ENCODE peak calls at places on chromosomes 3 and 15, in seven cellular contexts. A is H9, K is neural progenitor cell, O is small intestine, E is kidney, S is heart left ventricle, B is cardiac muscle cell. V is an unnamed sample. For H3K4me1, the result is how much of the 10 kb centered on the place peaks cover.

GRCh38 chr3:40290396-40290795 is 19.1 kb upstream of the EIF1B start:
- DNase-seq in O (peak), A (peak), E (no peak), B (no peak), K (no peak), S (peak), V (no peak)

GRCh38 chr15:60928987-60929386 is 300.1 kb downstream of the RORA start:
- DNase-seq in A (no peak), E (no peak), K (peak), O (no peak), S (no peak), B (no peak), V (no peak)

GRCh38 chr3:142888099-142888483 is 792 bp downstream of the PCOLCE2 start:
- DNase-seq in K (no peak), A (peak), E (no peak), O (no peak), B (peak), S (peak), V (no peak)

GRCh38 chr3:66582721-66583141 is 81.9 kb upstream of the LRIG1 start:
- DNase-seq in K (no peak), E (no peak), B (no peak), O (peak), A (no peak), S (no peak), V (no peak)

GRCh38 chr15:40412095-40412759 is 6.6 kb downstream of the IVD start:
- DNase-seq in B (no peak), O (peak), S (no peak), K (no peak), A (no peak), E (no peak), V (no peak)

GRCh38 chr3:76943058-76943457 is 96.8 kb upstream of the ROBO2 start:
- DNase-seq in E (no peak), A (no peak), O (no peak), S (no peak), K (no peak), B (peak), V (no peak)

GRCh38 chr15:36883705-36884355 is 216.5 kb downstream of the MEIS2 start:
- DNase-seq in A (peak), E (peak), B (peak), O (peak), K (peak), S (peak), V (peak)

GRCh38 chr3:59247402-59247841 is 197.6 kb upstream of the CFAP20DC start:
- DNase-seq in O (no peak), S (no peak), K (no peak), E (peak), A (no peak), B (no peak), V (no peak)

GRCh38 chr3:107251819-107252218 is 125.4 kb upstream of the CCDC54 start:
- DNase-seq in B (no peak), A (no peak), S (no peak), O (no peak), E (no peak), K (no peak), V (no peak)

GRCh38 chr3:72031581-72031980 is 246.6 kb upstream of the PROK2 start:
- DNase-seq in S (peak), K (no peak), A (no peak), E (no peak), O (no peak), B (no peak), V (no peak)

GRCh38 chr3:150147776-150148175 is 177.1 kb upstream of the PFN2 start:
- DNase-seq in A (no peak), O (no peak), S (no peak), K (no peak), B (no peak), E (no peak), V (no peak)

GRCh38 chr3:21894459-21895083 is 143.6 kb upstream of the ZNF385D start:
- DNase-seq in E (no peak), O (no peak), B (peak), S (no peak), K (peak), A (no peak), V (no peak)

GRCh38 chr3:73801444-73801843 is 176.7 kb upstream of the PDZRN3 start:
- DNase-seq in B (no peak), A (no peak), O (no peak), K (no peak), S (no peak), E (no peak), V (no peak)

GRCh38 chr3:144221771-144222170 is 250.1 kb downstream of the DIPK2A start:
- DNase-seq in K (peak), A (peak), S (no peak), B (peak), E (no peak), O (no peak), V (no peak)

GRCh38 chr3:161371441-161372320 is at the start of gene SPTSSB:
- DNase-seq in S (peak), K (peak), B (peak), A (peak), O (peak), E (peak), V (peak)

GRCh38 chr3:156685198-156685597 is 10.8 kb downstream of the TIPARP start:
- DNase-seq in A (no peak), E (no peak), K (peak), O (no peak), S (no peak), B (no peak), V (no peak)
- H3K4me1 ChIP-seq in A (under half), E (under half), K (under half), O (under half), S (under half), B (half or more), V (under half)

DNA sequence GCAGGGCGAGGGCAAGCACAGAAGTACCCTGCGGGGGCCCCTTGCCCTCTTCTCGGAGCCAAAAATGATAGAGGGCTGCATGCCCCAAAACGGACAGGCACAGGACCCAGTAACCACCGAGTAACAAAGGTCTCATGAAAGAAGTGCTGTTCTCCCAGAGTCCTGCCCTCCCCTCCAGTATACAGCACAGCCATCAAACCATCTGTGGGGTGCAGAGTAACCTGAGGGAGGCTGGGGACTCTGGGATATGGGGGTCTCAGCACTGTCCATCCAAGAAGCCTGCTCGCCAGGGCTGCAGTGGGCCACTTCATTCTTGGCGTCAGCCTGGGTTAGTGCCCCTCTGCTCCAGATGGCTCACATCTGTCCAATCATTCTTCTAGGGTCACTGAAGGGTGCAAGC is 6.1 kb downstream of the ULK3 start:
- DNase-seq in S (no peak), O (no peak), E (no peak), B (no peak), A (no peak), K (no peak), V (no peak)
- H3K27ac ChIP-seq in S (no peak), O (no peak), E (no peak), B (no peak), A (no peak), K (no peak), V (no peak)

DNA sequence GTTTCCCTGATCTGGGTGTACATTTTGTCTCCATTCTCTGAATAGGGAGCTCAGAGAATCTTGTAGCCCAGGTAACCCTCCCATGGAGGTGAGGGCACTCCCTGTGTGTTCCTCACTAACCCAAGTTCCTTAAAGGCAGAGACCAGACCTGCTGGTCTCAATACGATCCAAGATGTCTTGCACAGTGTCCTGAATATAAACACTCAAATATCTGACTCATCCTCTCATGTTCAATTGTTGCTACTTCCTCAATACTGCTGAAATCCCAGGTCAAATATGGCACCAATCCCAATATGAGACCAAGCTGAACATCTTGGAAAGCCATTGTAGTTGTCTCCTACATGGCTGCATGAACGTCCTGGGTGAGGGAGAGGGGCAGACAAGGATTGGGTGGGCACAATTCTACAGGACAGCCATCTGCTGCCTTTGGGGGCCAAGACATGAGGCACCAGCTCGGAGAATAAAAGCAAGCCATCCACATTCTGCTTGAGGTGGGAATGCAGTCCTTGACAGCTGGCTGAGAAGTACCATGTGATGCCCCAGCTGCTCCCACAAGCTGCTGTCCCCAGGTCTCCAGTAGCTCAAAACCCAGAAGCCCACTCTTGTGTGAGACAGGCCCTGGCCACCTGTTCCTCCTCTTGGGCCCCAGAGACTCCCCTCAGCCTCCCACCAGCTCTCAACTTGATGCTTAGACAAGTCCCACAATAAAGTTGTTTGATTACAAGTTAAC is 18.2 kb downstream of the TBC1D2B start:
- DNase-seq in A (no peak), K (no peak), O (no peak), B (no peak), E (no peak), S (no peak), V (no peak)
- H3K4me1 ChIP-seq in A (under half), K (under half), O (half or more), B (under half), E (under half), S (under half), V (under half)

DNA sequence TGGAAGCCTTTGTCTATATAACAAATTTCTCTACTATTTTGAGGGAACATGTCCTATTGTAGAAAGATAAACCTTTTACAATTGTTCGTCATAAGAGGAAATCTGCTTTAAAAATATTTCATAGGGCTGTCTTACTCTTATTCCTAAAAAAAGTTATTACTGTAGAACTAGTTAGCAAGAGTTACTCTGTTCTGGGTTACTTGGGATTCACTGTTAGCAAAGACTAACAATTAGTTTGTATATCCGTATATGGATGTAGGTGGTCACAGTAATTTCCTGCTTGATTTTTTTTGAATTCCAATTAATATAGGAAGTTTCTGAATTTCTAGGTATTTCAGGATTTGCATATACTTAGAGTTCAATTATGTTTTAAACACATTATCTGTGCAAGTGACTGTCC is 413.5 kb downstream of the RBMS3 start:
- DNase-seq in A (no peak), B (no peak), K (no peak), E (no peak), O (no peak), S (no peak), V (no peak)
- H3K27ac ChIP-seq in A (no peak), B (peak), K (no peak), E (no peak), O (no peak), S (peak), V (peak)

DNA sequence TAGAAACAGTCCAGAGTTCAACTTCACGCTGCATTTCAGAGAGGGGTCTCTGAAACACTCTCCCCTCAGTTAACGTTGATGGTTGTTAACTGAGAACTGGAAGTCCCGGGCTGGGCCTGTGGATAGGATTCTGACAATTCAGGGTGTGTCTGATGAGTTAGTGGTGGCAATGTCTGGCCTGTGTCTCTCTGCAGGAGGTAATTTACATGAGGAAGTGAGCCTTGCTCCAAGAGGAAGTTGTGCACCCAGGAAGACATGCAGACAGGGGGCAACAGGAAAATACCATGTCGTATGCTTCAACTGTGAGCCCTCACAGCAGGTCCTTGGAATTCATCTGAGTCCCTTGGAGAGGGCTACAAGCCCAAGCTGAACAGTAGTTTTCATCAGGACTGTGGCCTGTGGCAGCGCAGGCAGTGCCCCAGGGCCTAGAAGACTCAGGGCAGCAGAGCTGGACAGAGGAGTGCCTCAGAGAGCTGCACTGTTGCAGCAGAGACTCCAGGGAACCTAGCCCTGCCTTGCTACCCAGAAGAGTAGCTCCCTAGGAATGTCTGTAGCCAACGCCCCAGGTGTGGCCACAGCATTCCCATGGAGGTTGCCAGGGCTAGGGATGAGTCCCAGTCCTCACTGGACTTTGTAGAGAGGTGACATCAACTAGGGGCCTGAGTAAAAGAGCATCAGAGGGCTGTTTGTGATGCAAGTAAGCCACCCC is 104.6 kb upstream of the SELENOK start:
- DNase-seq in B (no peak), S (no peak), A (no peak), E (no peak), O (no peak), K (no peak), V (no peak)
- H3K4me1 ChIP-seq in B (under half), S (under half), A (under half), E (under half), O (under half), K (under half), V (under half)

DNA sequence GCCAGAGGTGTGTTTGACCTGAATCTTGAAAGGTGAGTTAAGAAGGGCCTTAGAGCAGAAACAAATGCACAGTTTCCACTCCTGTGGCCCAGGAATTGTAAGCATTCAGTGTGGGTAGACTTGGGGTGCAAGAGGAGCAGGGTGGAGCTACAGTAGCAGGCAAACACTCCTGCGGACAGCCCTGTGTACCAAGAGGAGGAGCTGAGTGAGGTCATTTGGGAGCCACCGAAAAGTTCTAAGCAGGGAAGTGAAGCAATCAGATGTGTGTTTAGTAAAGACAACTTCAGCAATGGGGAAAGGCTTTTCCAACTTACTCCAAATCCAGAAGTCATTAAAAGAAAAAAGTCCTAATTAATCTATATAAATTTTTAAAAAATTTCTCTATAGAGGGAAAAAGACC is 99.3 kb downstream of the ARHGEF26 start:
- DNase-seq in B (no peak), O (no peak), A (no peak), K (no peak), E (no peak), S (no peak), V (no peak)
- H3K27ac ChIP-seq in B (no peak), O (no peak), A (no peak), K (no peak), E (no peak), S (no peak), V (no peak)

GRCh38 chr15:77058468-77058867 is 12.4 kb downstream of the TSPAN3 start:
- DNase-seq in B (no peak), O (no peak), S (no peak), K (no peak), A (no peak), E (no peak), V (no peak)

GRCh38 chr15:77063249-77063648 is 7.7 kb downstream of the TSPAN3 start:
- DNase-seq in B (no peak), E (no peak), A (no peak), K (no peak), O (no peak), S (no peak), V (no peak)

GRCh38 chr15:77059761-77060345 is 11.1 kb downstream of the TSPAN3 start:
- DNase-seq in S (no peak), B (no peak), A (no peak), O (no peak), E (no peak), K (no peak), V (no peak)

GRCh38 chr15:77057650-77058049 is 13.3 kb downstream of the TSPAN3 start:
- DNase-seq in A (no peak), K (no peak), S (no peak), B (no peak), O (no peak), E (no peak), V (no peak)

DNA sequence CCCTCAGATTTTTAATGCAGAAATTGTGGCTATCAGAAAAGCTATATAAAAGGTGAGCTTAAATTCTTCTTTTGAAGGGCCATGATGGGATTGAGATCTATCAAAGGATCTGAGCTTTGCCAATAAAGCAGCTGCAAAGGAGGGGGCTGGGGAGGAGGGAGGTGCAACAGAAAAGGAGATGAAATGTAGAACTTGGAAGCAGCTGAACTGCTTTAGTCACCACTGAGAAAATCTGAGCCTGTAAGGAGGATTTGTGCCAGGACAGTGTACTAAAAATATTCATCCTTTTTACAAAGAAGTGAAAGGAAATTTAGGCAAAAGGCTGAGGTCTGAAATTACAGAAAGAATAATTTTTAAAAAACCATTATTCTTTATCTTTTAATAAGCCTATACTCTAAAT is 10.3 kb downstream of the TSPAN3 start:
- DNase-seq in B (no peak), A (no peak), K (no peak), O (no peak), E (no peak), S (no peak), V (no peak)
- H3K4me1 ChIP-seq in B (under half), A (under half), K (under half), O (under half), E (under half), S (under half), V (under half)

DNA sequence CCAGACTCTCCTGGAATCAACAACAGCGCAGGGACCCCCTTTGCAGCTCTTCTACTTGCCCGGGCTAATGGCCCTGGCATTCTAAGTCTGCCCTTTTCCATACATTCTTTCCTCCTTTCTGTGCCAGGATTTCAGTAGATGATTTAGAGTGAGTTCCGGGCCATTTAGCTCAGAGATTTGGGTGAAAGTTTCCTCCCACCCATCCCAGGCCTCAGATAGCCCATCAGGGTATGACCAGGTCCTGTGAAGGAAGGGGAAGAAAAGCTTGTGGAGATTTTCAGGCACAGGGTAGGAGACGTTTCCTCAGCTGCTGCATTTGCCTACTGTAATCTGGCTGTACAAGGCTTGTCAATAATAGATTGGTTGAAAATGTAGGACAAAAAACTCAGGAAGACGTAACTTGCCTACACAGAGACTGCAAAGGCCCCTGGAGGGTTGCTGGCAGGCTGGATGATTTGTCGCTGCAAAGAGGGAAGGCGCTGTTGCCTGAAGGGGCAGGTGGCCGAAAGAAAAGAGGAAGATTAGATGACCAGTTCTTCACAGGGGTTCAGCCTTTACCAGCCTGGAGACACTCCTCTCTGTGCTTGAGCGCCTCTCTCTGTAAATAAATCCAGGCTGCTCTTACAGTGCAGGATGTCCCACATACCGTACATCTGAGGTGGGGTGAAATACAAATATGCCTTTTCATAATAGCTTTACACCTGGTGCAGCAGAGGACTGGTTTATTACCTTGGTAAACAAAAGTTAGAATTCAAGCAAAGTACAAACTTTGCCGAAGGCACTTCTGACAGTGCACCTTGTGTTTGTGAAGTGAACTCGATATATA is 63.4 kb upstream of the BCL6 start:
- DNase-seq in O (peak), B (no peak), S (no peak), E (no peak), A (no peak), K (peak), V (no peak)
- H3K27ac ChIP-seq in O (no peak), B (no peak), S (no peak), E (no peak), A (no peak), K (peak), V (no peak)

GRCh38 chr3:52798978-52799476 is 4.4 kb downstream of the ITIH3 start:
- DNase-seq in S (no peak), A (peak), O (peak), K (peak), E (no peak), B (no peak), V (no peak)

GRCh38 chr3:52801839-52802238 is 7.2 kb downstream of the ITIH3 start:
- DNase-seq in E (no peak), S (no peak), A (no peak), B (no peak), O (no peak), K (no peak), V (no peak)

GRCh38 chr3:52798376-52798977 is 3.9 kb downstream of the ITIH3 start:
- DNase-seq in E (no peak), O (no peak), K (no peak), B (no peak), S (no peak), A (no peak), V (no peak)

GRCh38 chr3:52796411-52796810 is 1.8 kb downstream of the ITIH3 start:
- DNase-seq in O (no peak), B (no peak), S (no peak), K (no peak), E (no peak), A (no peak), V (no peak)

DNA sequence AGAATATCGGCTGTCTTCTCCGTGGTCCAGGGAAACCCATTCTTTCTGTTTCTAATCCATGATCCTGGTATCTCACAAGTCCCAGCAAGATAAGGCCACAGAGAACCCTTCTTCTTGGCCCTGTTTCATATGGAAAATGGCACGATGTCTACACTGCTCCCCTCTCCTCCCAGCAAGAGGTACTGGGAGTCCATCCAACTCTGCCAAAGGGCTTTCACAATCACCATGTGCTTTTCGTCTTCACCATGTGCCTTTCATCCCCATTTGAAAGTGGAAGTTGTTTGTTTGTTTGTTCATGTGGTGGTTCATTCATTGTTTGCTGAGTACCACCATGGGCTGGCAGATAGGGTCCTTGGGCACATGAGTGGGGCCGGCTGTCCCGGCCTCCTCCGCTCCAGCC is 5.5 kb downstream of the ITIH3 start:
- DNase-seq in E (no peak), A (no peak), B (no peak), O (no peak), S (no peak), K (no peak), V (no peak)
- H3K4me1 ChIP-seq in E (under half), A (under half), B (under half), O (under half), S (under half), K (under half), V (under half)

V was measured in left lung.